ENCODE peak calls at places on chromosomes 4 and X, in five cellular contexts. G is HFFc6, N is DND-41, C is WERI-Rb-1, Y is astrocyte of the spinal cord. B is an unnamed sample.

GRCh38 chr4:23333946-23334878 is 555.6 kb downstream of the PPARGC1A start:
- DNase-seq in C (no peak), G (no peak), N (peak; percentile 66), Y (peak; percentile 96), B (peak; percentile 52)

GRCh38 chr4:189792819-189793618 is 147.7 kb upstream of the FRG1 start:
- DNase-seq in G (peak; percentile 57), N (peak; percentile 79), Y (peak; percentile 33), C (peak; percentile 67), B (peak; percentile 69)

GRCh38 chr4:183801460-183802168 is 103.5 kb upstream of the STOX2 start:
- DNase-seq in C (peak; percentile 55), G (no peak), N (no peak), Y (no peak), B (no peak)

GRCh38 chrX:56813318-56813837 is 84.3 kb downstream of the NBDY start:
- DNase-seq in N (peak; percentile 48), C (no peak), Y (no peak), G (peak; percentile 63), B (peak; percentile 69)

GRCh38 chr4:54050214-54050904 is 14.0 kb downstream of the CHIC2 start:
- DNase-seq in G (peak; percentile 45), N (no peak), C (no peak), Y (peak; percentile 48), B (no peak)

GRCh38 chr4:24089831-24090531 is 200.1 kb upstream of the PPARGC1A start:
- DNase-seq in Y (peak; percentile 55), N (no peak), G (peak; percentile 29), C (no peak), B (no peak)

GRCh38 chr4:175833574-175834350 is 21.7 kb upstream of the GPM6A start:
- DNase-seq in C (no peak), G (no peak), N (no peak), Y (peak; percentile 12), B (no peak)

GRCh38 chrX:150363561-150364346 is 637 bp downstream of the MAMLD1 start:
- DNase-seq in N (peak; percentile 21), Y (peak; percentile 32), C (no peak), G (no peak), B (peak; percentile 33)

GRCh38 chr4:14520171-14520570 is 482.1 kb upstream of the CPEB2 start:
- DNase-seq in Y (peak; percentile 23), G (no peak), N (no peak), C (no peak), B (no peak)

GRCh38 chr4:123452585-123452984 is 56.0 kb downstream of the SPRY1 start:
- DNase-seq in Y (peak; percentile 73), N (no peak), G (peak; percentile 90), C (no peak), B (peak; percentile 77)

GRCh38 chr4:8488791-8489369 is 48.3 kb downstream of the TRMT44 start:
- DNase-seq in Y (no peak), N (no peak), G (no peak), C (no peak), B (no peak)

GRCh38 chrX:38561951-38562719 is 793 bp downstream of the TSPAN7 start:
- DNase-seq in Y (no peak), N (peak; percentile 22), C (peak; percentile 29), G (no peak), B (peak; percentile 18)

GRCh38 chrX:152928761-152929400 is 31.0 kb downstream of the ZNF185 start:
- DNase-seq in C (no peak), G (no peak), Y (no peak), N (no peak), B (no peak)

GRCh38 chr4:153466637-153467153 is 535 bp downstream of the TMEM131L start:
- DNase-seq in N (no peak), G (no peak), C (no peak), Y (no peak), B (peak; percentile 26)

GRCh38 chr4:25441519-25442117 is 64.6 kb downstream of the ANAPC4 start:
- DNase-seq in N (peak; percentile 18), G (peak; percentile 55), C (peak; percentile 82), Y (peak; percentile 61), B (peak; percentile 41)

GRCh38 chr4:16844796-16845586 is 53.5 kb downstream of the LDB2 start:
- DNase-seq in C (no peak), Y (peak; percentile 42), N (no peak), G (peak; percentile 3), B (no peak)

DNA sequence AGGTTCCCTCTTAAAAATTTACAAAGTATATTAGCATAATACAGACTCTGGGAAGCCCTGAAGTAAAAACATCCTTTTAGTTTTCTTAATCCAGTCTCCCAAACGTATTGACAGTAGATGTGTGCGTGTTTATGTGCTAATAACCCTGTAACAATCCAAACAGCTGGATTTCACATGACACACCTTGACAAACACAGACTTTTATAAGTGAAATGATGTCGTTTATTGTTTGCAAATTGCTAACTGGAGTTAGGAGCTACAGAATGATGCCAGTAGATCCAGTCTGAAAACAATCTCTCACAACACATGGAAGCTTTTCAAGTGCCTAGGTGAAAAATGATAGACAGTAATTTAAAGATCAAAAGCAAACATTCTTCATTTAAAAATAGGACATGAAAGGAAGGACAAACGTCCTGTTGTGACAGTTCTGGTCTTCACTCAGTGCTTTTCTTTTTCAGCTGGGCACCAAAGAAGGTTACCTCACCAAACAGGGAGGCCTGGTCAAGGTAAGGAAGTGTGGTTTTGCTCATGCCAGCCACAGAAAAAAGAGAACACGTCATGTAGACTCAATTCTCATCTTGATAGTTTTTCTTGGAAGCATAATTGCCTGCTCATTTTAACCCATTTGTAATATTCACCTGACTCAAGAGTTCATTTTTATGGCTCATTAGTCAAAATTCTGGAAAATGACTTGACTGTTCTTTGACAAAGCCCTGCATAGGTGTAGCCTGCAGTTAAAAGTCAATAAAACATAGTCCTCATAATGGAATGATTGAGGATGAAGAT is 32.9 kb downstream of the LAMTOR3 start:
- DNase-seq in G (no peak), N (no peak), Y (no peak), C (no peak), B (peak; percentile 43)
- TF ChIP-seq CTCF in G (no peak), N (no peak), Y (no peak), C (no peak), B (no peak)

DNA sequence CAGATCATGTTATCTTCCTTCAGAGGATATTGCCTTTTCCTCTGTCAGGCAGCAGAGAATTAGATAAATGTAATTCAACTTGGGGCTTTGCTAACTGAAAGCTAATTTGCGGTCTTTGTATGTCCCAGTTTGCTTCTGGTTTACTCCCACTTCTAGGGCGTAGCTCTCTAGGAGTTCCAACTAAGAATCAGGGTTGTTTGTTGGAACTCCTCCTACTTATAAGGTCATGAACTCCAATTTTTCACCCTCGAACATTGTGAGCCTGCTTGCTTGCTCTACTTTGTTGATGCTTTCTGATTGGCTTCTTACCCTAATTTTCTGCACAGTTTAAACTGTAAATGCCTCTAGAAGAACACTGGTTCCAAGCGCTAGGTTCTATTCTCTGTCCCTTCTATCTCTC is 66.1 kb downstream of the FMR1NB start:
- DNase-seq in Y (no peak), G (no peak), C (no peak), N (no peak), B (no peak)
- TF ChIP-seq CTCF in Y (no peak), G (no peak), C (no peak), N (no peak), B (no peak)

GRCh38 chr4:12375805-12376204 is 947.1 kb upstream of the HS3ST1 start:
- DNase-seq in N (no peak), C (no peak), G (no peak), Y (no peak), B (no peak)
- TF ChIP-seq CTCF in N (no peak), C (no peak), G (no peak), Y (no peak), B (no peak)

GRCh38 chr4:118680808-118681207 is 4.4 kb upstream of the METTL14 start:
- DNase-seq in Y (no peak), C (no peak), N (no peak), G (no peak), B (no peak)

GRCh38 chr4:118683513-118683912 is 1.7 kb upstream of the METTL14 start:
- DNase-seq in C (peak; percentile 34), N (no peak), Y (no peak), G (no peak), B (no peak)

GRCh38 chr4:118684873-118685811 is at the start of gene METTL14:
- DNase-seq in Y (peak; percentile 95), C (peak; percentile 97), G (peak; percentile 85), N (peak; percentile 91), B (peak; percentile 93)

GRCh38 chr4:118682928-118683327 is 2.3 kb upstream of the METTL14 start:
- DNase-seq in N (no peak), C (no peak), Y (peak; percentile 14), G (peak; percentile 40), B (no peak)
- TF ChIP-seq CTCF in N (peak; percentile 50), C (peak; percentile 47), Y (peak; percentile 54), G (peak; percentile 81), B (no peak)

GRCh38 chr4:20428410-20429160 is 176.9 kb downstream of the SLIT2 start:
- DNase-seq in G (no peak), N (no peak), C (peak; percentile 77), Y (peak; percentile 40), B (no peak)

GRCh38 chr4:20433101-20433705 is 181.5 kb downstream of the SLIT2 start:
- DNase-seq in Y (no peak), N (no peak), G (no peak), C (no peak), B (no peak)

GRCh38 chr4:20430555-20430954 is 178.8 kb downstream of the SLIT2 start:
- DNase-seq in Y (peak; percentile 51), G (peak; percentile 48), N (no peak), C (no peak), B (no peak)

GRCh38 chr4:20432098-20432497 is 180.4 kb downstream of the SLIT2 start:
- DNase-seq in Y (no peak), G (peak; percentile 30), C (no peak), N (no peak), B (no peak)

GRCh38 chr4:20431422-20432014 is 179.8 kb downstream of the SLIT2 start:
- DNase-seq in Y (peak; percentile 62), C (no peak), G (no peak), N (no peak), B (no peak)
- TF ChIP-seq CTCF in Y (peak; percentile 26), C (no peak), G (peak; percentile 30), N (no peak), B (no peak)

GRCh38 chrX:15129412-15129811 is 140.5 kb downstream of the ASB9 start:
- DNase-seq in N (no peak), G (no peak), Y (no peak), C (no peak), B (peak; percentile 12)

GRCh38 chrX:15128838-15129237 is 141.0 kb downstream of the ASB9 start:
- DNase-seq in C (no peak), N (no peak), Y (no peak), G (no peak), B (no peak)

GRCh38 chrX:15127010-15127409 is 142.9 kb downstream of the ASB9 start:
- DNase-seq in N (no peak), Y (no peak), C (no peak), G (no peak), B (no peak)
- TF ChIP-seq CTCF in N (no peak), Y (peak; percentile 2), C (no peak), G (peak; percentile 21), B (no peak)

GRCh38 chrX:11460347-11460746 is 167.1 kb downstream of the AMELX start:
- DNase-seq in G (no peak), Y (no peak), C (no peak), N (no peak), B (no peak)
- TF ChIP-seq CTCF in G (peak; percentile 53), Y (no peak), C (no peak), N (no peak), B (no peak)